ENCODE peak calls at places on chromosomes 5 and 9, in eight cellular contexts. One of them, this sample, is unnamed.

GRCh38 chr9:134434896-134435506 is 108.7 kb downstream of the RXRA start:
- DNase-seq in ACHN: peak; percentile 94
- DNase-seq in GM13977: no peak
- DNase-seq in fibroblast of lung: peak; percentile 99
- DNase-seq in SHP77: peak; percentile 88
- DNase-seq in AG08396: peak; percentile 96
- DNase-seq in stimulated activated effector memory CD8-positive, alpha-beta T cell treated with anti-CD3 and anti-CD28 coated beads, Interleukin-12 subunit alpha, Interleukin-12 subunit beta, amount 100 ng/mL, for 72 hours: no peak
- DNase-seq in effector CD4-positive, alpha-beta T cell: no peak
- DNase-seq in this sample: peak; percentile 28

GRCh38 chr5:105392122-105392709 is 1829.6 kb upstream of the NUDT12 start:
- DNase-seq in ACHN: no peak
- DNase-seq in GM13977: no peak
- DNase-seq in fibroblast of lung: no peak
- DNase-seq in SHP77: no peak
- DNase-seq in AG08396: no peak
- DNase-seq in stimulated activated effector memory CD8-positive, alpha-beta T cell treated with anti-CD3 and anti-CD28 coated beads, Interleukin-12 subunit alpha, Interleukin-12 subunit beta, amount 100 ng/mL, for 72 hours: no peak
- DNase-seq in effector CD4-positive, alpha-beta T cell: no peak
- DNase-seq in this sample: no peak

GRCh38 chr9:123073991-123074422 is 40.5 kb downstream of the GPR21 start:
- DNase-seq in ACHN: no peak
- DNase-seq in GM13977: no peak
- DNase-seq in fibroblast of lung: peak; percentile 57
- DNase-seq in SHP77: no peak
- DNase-seq in AG08396: peak; percentile 12
- DNase-seq in stimulated activated effector memory CD8-positive, alpha-beta T cell treated with anti-CD3 and anti-CD28 coated beads, Interleukin-12 subunit alpha, Interleukin-12 subunit beta, amount 100 ng/mL, for 72 hours: no peak
- DNase-seq in effector CD4-positive, alpha-beta T cell: no peak
- DNase-seq in this sample: no peak

GRCh38 chr5:91641730-91642350 is 258.7 kb upstream of the ARRDC3 start:
- DNase-seq in ACHN: peak; percentile 49
- DNase-seq in GM13977: peak; percentile 11
- DNase-seq in fibroblast of lung: peak; percentile 76
- DNase-seq in SHP77: peak; percentile 10
- DNase-seq in AG08396: peak; percentile 8
- DNase-seq in stimulated activated effector memory CD8-positive, alpha-beta T cell treated with anti-CD3 and anti-CD28 coated beads, Interleukin-12 subunit alpha, Interleukin-12 subunit beta, amount 100 ng/mL, for 72 hours: no peak
- DNase-seq in effector CD4-positive, alpha-beta T cell: no peak
- DNase-seq in this sample: peak; percentile 67

GRCh38 chr5:132813599-132814440 is 718 bp downstream of the SOWAHA start:
- DNase-seq in ACHN: peak; percentile 8
- DNase-seq in GM13977: peak; percentile 68
- DNase-seq in fibroblast of lung: no peak
- DNase-seq in SHP77: peak; percentile 26
- DNase-seq in AG08396: no peak
- DNase-seq in stimulated activated effector memory CD8-positive, alpha-beta T cell treated with anti-CD3 and anti-CD28 coated beads, Interleukin-12 subunit alpha, Interleukin-12 subunit beta, amount 100 ng/mL, for 72 hours: no peak
- DNase-seq in effector CD4-positive, alpha-beta T cell: no peak
- DNase-seq in this sample: peak; percentile 12

GRCh38 chr9:109799792-109800191 is 19.8 kb downstream of the PALM2AKAP2 start:
- DNase-seq in ACHN: no peak
- DNase-seq in GM13977: no peak
- DNase-seq in fibroblast of lung: peak; percentile 72
- DNase-seq in SHP77: no peak
- DNase-seq in AG08396: peak; percentile 63
- DNase-seq in stimulated activated effector memory CD8-positive, alpha-beta T cell treated with anti-CD3 and anti-CD28 coated beads, Interleukin-12 subunit alpha, Interleukin-12 subunit beta, amount 100 ng/mL, for 72 hours: no peak
- DNase-seq in effector CD4-positive, alpha-beta T cell: no peak
- DNase-seq in this sample: no peak

GRCh38 chr5:80822640-80823039 is 137.5 kb upstream of the RASGRF2 start:
- DNase-seq in ACHN: no peak
- DNase-seq in GM13977: no peak
- DNase-seq in fibroblast of lung: no peak
- DNase-seq in SHP77: no peak
- DNase-seq in AG08396: no peak
- DNase-seq in stimulated activated effector memory CD8-positive, alpha-beta T cell treated with anti-CD3 and anti-CD28 coated beads, Interleukin-12 subunit alpha, Interleukin-12 subunit beta, amount 100 ng/mL, for 72 hours: no peak
- DNase-seq in effector CD4-positive, alpha-beta T cell: no peak
- DNase-seq in this sample: no peak

GRCh38 chr9:135246248-135247173 is 159.0 kb downstream of the OLFM1 start:
- DNase-seq in ACHN: no peak
- DNase-seq in GM13977: no peak
- DNase-seq in fibroblast of lung: no peak
- DNase-seq in SHP77: no peak
- DNase-seq in AG08396: no peak
- DNase-seq in stimulated activated effector memory CD8-positive, alpha-beta T cell treated with anti-CD3 and anti-CD28 coated beads, Interleukin-12 subunit alpha, Interleukin-12 subunit beta, amount 100 ng/mL, for 72 hours: no peak
- DNase-seq in effector CD4-positive, alpha-beta T cell: no peak
- DNase-seq in this sample: no peak

GRCh38 chr9:122334916-122335315 is 35.9 kb upstream of the PTGS1 start:
- DNase-seq in ACHN: no peak
- DNase-seq in GM13977: no peak
- DNase-seq in fibroblast of lung: no peak
- DNase-seq in SHP77: no peak
- DNase-seq in AG08396: peak; percentile 62
- DNase-seq in stimulated activated effector memory CD8-positive, alpha-beta T cell treated with anti-CD3 and anti-CD28 coated beads, Interleukin-12 subunit alpha, Interleukin-12 subunit beta, amount 100 ng/mL, for 72 hours: no peak
- DNase-seq in effector CD4-positive, alpha-beta T cell: no peak
- DNase-seq in this sample: no peak

This sample was measured in LoVo.